ENCODE peak calls at places on chromosomes 6 and 20, in six cellular contexts. R is left ventricle myocardium inferior, Z is left lung, X is A673, I is iPS DF 6.9, U is kidney. N is an unnamed sample. For H3K36me3, the result is how much of the 10 kb centered on the place peaks cover.

GRCh38 chr6:161212902-161213301 is 61.0 kb downstream of the AGPAT4 start:
- DNase-seq in Z (no peak), U (no peak), X (no peak), R (no peak), I (no peak), N (no peak)

GRCh38 chr6:36545767-36546663 is 1.3 kb downstream of the STK38 start:
- DNase-seq in X (peak), I (no peak), Z (no peak), R (no peak), U (no peak), N (peak)

GRCh38 chr6:22826961-22827360 is 257.6 kb downstream of the HDGFL1 start:
- DNase-seq in I (no peak), X (no peak), U (no peak), Z (no peak), R (no peak), N (no peak)

GRCh38 chr6:108097882-108098281 is 23.3 kb upstream of the OSTM1 start:
- DNase-seq in Z (no peak), X (no peak), U (no peak), R (no peak), I (no peak), N (no peak)

GRCh38 chr6:158666637-158667359 is 16.9 kb downstream of the SYTL3 start:
- DNase-seq in U (no peak), R (no peak), Z (peak), X (no peak), I (no peak), N (no peak)

GRCh38 chr6:797479-798077 is 104.6 kb upstream of the EXOC2 start:
- DNase-seq in U (no peak), X (peak), R (no peak), Z (no peak), I (no peak), N (peak)

GRCh38 chr20:18705906-18706305 is 107.7 kb upstream of the SCP2D1 start:
- DNase-seq in R (no peak), Z (no peak), X (no peak), I (no peak), U (no peak), N (no peak)

GRCh38 chr20:49759266-49759950 is 45.7 kb upstream of the B4GALT5 start:
- DNase-seq in Z (no peak), R (no peak), U (no peak), I (no peak), X (no peak), N (no peak)

GRCh38 chr6:146770275-146770964 is 171.6 kb downstream of the ADGB start:
- DNase-seq in R (no peak), U (no peak), I (no peak), Z (no peak), X (no peak), N (peak)

GRCh38 chr6:15904651-15905376 is 224.1 kb upstream of the MYLIP start:
- DNase-seq in U (no peak), R (no peak), X (no peak), I (no peak), Z (no peak), N (no peak)

GRCh38 chr6:15908871-15909270 is 220.0 kb upstream of the MYLIP start:
- DNase-seq in X (no peak), Z (no peak), U (no peak), I (no peak), R (no peak), N (no peak)

GRCh38 chr6:15905488-15906392 is 223.1 kb upstream of the MYLIP start:
- DNase-seq in R (no peak), U (no peak), X (no peak), I (no peak), Z (no peak), N (no peak)

GRCh38 chr6:15907914-15908518 is 220.9 kb upstream of the MYLIP start:
- DNase-seq in X (no peak), R (no peak), U (no peak), I (no peak), Z (no peak), N (no peak)

DNA sequence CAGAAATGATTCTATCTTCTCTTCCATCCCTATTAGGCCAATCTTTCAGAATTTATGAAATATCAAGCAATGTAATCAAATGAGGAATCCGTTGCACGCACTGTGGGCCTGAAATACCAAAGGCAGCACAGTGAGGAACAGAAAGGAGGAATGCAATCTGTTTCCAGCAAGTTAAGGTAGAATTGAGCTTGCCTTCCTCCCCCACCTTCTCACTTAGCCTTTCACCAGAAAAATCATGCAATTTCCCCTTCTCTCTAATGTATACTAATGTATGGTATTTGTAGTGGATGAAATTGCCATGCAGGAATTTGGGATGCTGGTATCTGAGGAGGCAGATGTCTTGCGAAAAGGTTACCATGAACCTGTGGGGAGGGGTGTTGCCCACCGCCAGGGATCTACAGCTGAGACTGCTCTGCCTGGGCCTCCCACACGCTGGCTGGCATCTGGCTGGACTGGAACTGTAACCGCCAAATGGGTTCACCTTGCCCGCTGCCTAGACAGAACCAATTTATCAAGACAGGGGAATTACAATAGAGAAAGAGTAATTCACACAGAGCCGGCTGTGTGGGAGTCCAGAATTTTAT is 222.4 kb upstream of the MYLIP start:
- DNase-seq in I (no peak), X (no peak), Z (no peak), R (no peak), U (no peak), N (no peak)
- H3K4me3 ChIP-seq in I (no peak), X (no peak), Z (no peak), R (no peak), U (no peak), N (no peak)

GRCh38 chr6:156950084-156950483 is 172.9 kb downstream of the ARID1B start:
- DNase-seq in I (no peak), R (no peak), U (no peak), X (no peak), Z (no peak), N (no peak)

GRCh38 chr6:156948807-156949206 is 171.6 kb downstream of the ARID1B start:
- DNase-seq in U (no peak), Z (no peak), X (no peak), R (no peak), I (no peak), N (no peak)

GRCh38 chr6:156946370-156946936 is 169.3 kb downstream of the ARID1B start:
- DNase-seq in R (no peak), U (no peak), X (no peak), Z (no peak), I (no peak), N (no peak)

GRCh38 chr6:156948240-156948639 is 171.1 kb downstream of the ARID1B start:
- DNase-seq in I (no peak), X (no peak), U (no peak), Z (no peak), R (no peak), N (no peak)

DNA sequence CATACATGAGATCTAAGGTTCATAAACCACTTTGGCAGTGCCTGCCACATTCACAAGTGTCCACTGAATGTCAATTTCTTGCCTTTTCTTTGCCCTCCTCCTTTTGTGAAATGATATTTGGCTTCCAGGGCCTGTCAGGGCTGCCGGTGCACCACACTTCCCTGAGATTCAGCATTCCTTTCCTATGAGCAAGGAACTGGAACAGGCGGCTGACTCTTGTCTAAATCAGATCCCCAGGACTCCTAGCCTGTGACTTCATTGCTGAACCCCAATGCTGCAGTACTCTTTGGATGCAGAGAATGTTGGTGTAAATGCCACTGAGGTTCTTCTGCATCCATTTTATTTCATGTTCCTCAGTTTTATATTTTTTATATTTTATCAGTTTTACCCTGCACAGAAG is 172.2 kb downstream of the ARID1B start:
- DNase-seq in I (no peak), X (peak), U (no peak), Z (no peak), R (no peak), N (no peak)
- H3K27ac ChIP-seq in I (no peak), X (no peak), U (no peak), Z (peak), R (peak), N (no peak)

GRCh38 chr6:159761873-159762680 is at the start of gene ACAT2:
- DNase-seq in R (peak), U (peak), X (peak), I (peak), Z (peak), N (peak)

GRCh38 chr6:159769470-159769869 is 7.6 kb downstream of the ACAT2 start:
- DNase-seq in X (no peak), Z (no peak), U (no peak), I (no peak), R (no peak), N (no peak)

GRCh38 chr6:159762681-159763293 is 942 bp downstream of the ACAT2 start:
- DNase-seq in R (peak), I (no peak), Z (no peak), U (no peak), X (no peak), N (peak)

GRCh38 chr6:159772196-159772595 is 10.4 kb downstream of the ACAT2 start:
- DNase-seq in X (no peak), R (no peak), Z (no peak), I (no peak), U (no peak), N (no peak)

DNA sequence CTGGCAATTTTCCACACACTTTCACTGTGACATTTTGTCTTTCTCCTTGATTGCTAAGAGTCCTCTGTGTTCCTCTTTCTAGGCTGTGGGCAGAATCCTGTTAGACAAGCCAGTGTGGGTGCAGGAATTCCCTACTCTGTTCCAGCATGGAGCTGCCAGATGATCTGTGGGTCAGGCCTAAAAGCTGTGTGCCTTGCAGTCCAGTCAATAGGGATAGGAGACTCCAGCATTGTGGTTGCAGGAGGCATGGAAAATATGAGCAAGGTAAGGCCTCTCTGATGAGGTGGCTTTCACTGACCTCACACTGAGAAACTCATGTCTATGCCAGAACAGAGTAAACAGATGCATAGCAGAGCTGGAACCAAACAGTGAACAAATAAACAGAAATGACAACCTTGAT is 5.1 kb downstream of the ACAT2 start:
- DNase-seq in I (no peak), X (no peak), Z (no peak), R (no peak), U (no peak), N (no peak)
- H3K36me3 ChIP-seq in I (under half), X (half or more), Z (under half), R (under half), U (under half), N (half or more)

GRCh38 chr6:139984317-139984716 is 609.9 kb upstream of the CITED2 start:
- DNase-seq in Z (no peak), X (no peak), U (no peak), R (no peak), I (no peak), N (no peak)

GRCh38 chr6:139985236-139985815 is 610.9 kb upstream of the CITED2 start:
- DNase-seq in Z (no peak), I (no peak), R (no peak), U (no peak), X (no peak), N (no peak)

GRCh38 chr6:139990287-139990686 is 615.8 kb upstream of the CITED2 start:
- DNase-seq in Z (no peak), R (no peak), I (no peak), U (no peak), X (no peak), N (no peak)

GRCh38 chr6:139988702-139989101 is 614.3 kb upstream of the CITED2 start:
- DNase-seq in Z (no peak), X (no peak), U (no peak), R (no peak), I (no peak), N (no peak)

DNA sequence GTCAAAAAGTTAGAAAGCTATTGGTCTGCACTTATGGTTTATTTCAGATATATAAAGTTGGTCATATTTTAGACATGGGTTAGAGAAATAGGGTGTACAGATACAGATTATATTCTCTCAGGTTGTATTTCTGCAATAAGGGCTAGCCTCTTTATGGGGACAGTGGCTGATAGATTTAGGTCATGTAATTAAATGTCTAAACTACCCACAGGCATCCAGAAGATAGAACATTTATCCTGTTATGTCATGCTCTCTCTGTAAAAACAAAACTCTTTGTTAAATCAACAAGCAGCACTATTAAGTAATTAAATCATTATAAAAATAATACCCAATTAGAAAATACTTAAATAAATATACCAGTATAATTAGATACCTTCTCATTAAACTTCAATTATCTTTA is 612.6 kb upstream of the CITED2 start:
- DNase-seq in I (no peak), U (no peak), X (no peak), Z (no peak), R (no peak), N (no peak)
- H3K4me3 ChIP-seq in I (no peak), U (no peak), X (no peak), Z (no peak), R (no peak), N (no peak)

DNA sequence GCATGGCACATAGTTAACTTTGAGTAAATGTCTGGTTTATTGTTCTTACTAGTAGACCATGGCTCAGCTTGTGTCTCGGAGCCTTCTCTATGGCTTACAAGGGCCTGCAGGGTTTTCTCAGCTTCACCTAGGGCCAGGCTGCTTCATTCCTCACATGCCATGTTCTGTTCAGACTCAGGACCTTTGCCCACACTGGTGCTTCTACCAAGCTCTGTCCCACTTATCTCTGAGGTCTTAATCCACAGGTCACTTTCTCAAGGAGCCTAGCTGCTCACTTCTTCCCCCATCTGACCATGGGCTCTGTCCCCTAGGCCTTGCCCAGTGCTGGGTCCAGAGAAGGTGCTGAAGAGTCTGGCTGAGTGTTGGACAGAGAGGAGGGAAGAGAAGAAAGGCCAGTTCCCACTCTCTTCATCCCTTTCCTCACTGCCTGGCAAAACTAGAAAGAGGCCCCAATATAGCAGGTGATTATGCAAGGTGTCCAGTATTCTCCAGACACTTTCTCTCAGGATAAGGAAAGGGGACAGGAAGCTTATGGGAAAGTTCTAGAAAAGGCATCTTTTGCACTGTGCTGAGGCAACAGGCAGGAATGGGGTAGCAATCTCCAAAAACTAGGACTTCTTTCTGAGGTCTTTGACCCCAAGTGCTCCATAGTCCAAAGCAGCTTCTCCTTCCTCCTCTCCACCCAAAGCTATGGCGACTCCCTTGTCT is 40.0 kb downstream of the COX4I2 start:
- DNase-seq in R (no peak), U (no peak), I (no peak), Z (no peak), X (no peak), N (peak)
- H3K27ac ChIP-seq in R (peak), U (peak), I (no peak), Z (peak), X (peak), N (peak)

GRCh38 chr20:57372581-57373350 is 18.4 kb upstream of the RBM38 start:
- DNase-seq in Z (no peak), I (no peak), U (peak), R (no peak), X (no peak), N (no peak)
- H3K36me3 ChIP-seq in Z (under half), I (half or more), U (under half), R (half or more), X (half or more), N (half or more)

GRCh38 chr6:139030539-139030938 is 2.0 kb downstream of the ABRACL start:
- DNase-seq in R (no peak), X (peak), U (no peak), I (no peak), Z (no peak), N (peak)
- H3K4me3 ChIP-seq in R (peak), X (peak), U (no peak), I (no peak), Z (peak), N (peak)

GRCh38 chr6:16716450-16716858 is 44.8 kb downstream of the ATXN1 start:
- DNase-seq in U (no peak), I (no peak), Z (no peak), R (no peak), X (no peak), N (no peak)

GRCh38 chr6:16719488-16719887 is 41.8 kb downstream of the ATXN1 start:
- DNase-seq in X (no peak), U (no peak), R (no peak), Z (no peak), I (no peak), N (no peak)

GRCh38 chr6:16720861-16721260 is 40.4 kb downstream of the ATXN1 start:
- DNase-seq in U (no peak), X (no peak), R (no peak), Z (no peak), I (no peak), N (no peak)

GRCh38 chr6:16717275-16717942 is 43.9 kb downstream of the ATXN1 start:
- DNase-seq in U (no peak), X (no peak), R (no peak), Z (no peak), I (no peak), N (no peak)

DNA sequence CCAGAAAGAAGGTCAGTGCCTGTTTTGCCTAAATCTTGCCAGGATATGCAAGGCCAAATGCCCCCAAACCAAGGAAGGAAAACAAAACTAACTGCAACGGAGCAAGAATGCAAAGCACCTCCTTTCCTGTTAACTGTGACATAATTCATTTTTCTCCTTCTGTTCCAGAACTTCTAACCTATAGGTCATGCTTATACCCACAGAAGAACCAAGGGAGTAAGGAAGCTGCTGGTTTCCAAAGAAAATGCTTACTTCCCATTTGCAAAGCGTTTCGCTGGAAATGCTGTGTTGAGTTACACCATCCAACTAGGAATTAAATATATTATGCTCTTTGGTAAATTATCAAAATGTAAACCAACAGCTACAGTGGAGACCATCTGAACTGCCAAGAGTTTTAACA is 43.0 kb downstream of the ATXN1 start:
- DNase-seq in X (no peak), R (no peak), U (no peak), Z (no peak), I (no peak), N (no peak)
- H3K27ac ChIP-seq in X (no peak), R (no peak), U (no peak), Z (no peak), I (no peak), N (no peak)

GRCh38 chr6:75863784-75864183 is 114.7 kb downstream of the MYO6 start:
- DNase-seq in U (no peak), X (no peak), I (no peak), R (no peak), Z (no peak), N (no peak)

DNA sequence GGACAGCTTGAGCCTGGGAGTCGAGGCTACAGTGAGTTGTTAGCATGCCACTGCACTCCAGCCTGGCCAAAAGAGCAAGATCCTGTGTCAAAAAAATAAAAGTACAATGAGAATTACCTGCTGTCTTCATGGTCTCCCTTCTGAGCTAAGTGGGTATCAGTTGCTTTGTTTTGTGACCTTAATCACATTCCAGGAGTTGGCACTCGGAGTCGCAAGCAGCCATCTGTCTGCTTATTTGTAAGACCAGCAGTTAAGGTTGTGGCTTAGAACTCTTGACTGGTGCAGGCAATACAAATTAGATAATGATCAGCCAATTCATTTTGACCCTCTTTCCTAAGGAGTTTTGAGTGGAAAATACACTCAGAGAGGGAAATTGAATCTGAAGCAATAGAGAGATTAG is 114.0 kb downstream of the MYO6 start:
- DNase-seq in I (no peak), U (no peak), X (no peak), Z (no peak), R (no peak), N (no peak)
- H3K36me3 ChIP-seq in I (under half), U (under half), X (under half), Z (under half), R (half or more), N (under half)

DNA sequence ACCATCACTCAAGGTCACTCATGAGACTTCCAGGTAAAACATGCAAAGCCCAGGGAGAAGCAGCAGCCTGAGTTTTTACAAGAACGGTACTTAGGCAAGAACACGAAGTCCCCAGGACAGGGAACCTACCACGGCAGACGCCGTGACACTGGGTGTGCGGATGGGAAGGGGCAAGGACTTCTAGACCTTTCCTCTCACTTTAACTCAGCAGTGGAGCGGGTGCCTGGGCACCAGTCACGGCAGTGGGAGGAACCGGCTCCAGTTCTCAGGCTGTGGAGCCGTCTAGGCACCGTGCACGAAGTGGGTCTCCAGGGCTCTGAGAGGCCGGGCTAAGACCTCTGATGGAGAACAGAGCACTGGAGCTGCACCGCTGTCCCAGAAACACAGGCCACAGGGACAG is 2.5 kb downstream of the ZBTB46 start:
- DNase-seq in X (no peak), R (no peak), I (no peak), U (no peak), Z (no peak), N (no peak)
- H3K4me3 ChIP-seq in X (no peak), R (peak), I (no peak), U (peak), Z (peak), N (no peak)